ENCODE peak calls at places on chromosomes 5 and 9, in ten cellular contexts. Z is SK-N-SH; L is fibroblast of the aortic adventitia; D is naive thymus-derived CD4-positive, alpha-beta T cell; P is IMR-90; B is endodermal cell; A is cardiac fibroblast; W is psoas muscle; I is effector memory CD4-positive, alpha-beta T cell; E is ascending aorta. T is an unnamed sample.

GRCh38 chr9:128215491-128216404 is 12.6 kb downstream of the DNM1 start:
- DNase-seq in Z (peak; percentile 60), L (peak; percentile 79), D (no peak), P (peak; percentile 84), B (no peak), A (peak; percentile 70), W (peak; percentile 58), I (no peak), E (no peak), T (peak; percentile 83)

GRCh38 chr9:33787839-33788238 is 7.5 kb upstream of the PRSS3 start:
- DNase-seq in Z (no peak), L (peak; percentile 46), D (no peak), P (no peak), B (no peak), A (no peak), W (peak; percentile 44), I (no peak), E (no peak), T (no peak)

GRCh38 chr9:135068776-135069415 is 18.6 kb upstream of the OLFM1 start:
- DNase-seq in Z (no peak), L (no peak), D (no peak), P (no peak), B (peak; percentile 29), A (no peak), W (no peak), I (no peak), E (no peak), T (no peak)

GRCh38 chr5:107294151-107294550 is 376.6 kb downstream of the EFNA5 start:
- DNase-seq in Z (no peak), L (no peak), D (no peak), P (no peak), B (no peak), A (no peak), W (no peak), I (no peak), E (no peak), T (no peak)

GRCh38 chr5:124745367-124746251 is 830 bp downstream of the ZNF608 start:
- DNase-seq in Z (no peak), L (no peak), D (no peak), P (peak; percentile 51), B (no peak), A (peak; percentile 64), W (no peak), I (no peak), E (no peak), T (no peak)

GRCh38 chr5:124494540-124495116 is 251.8 kb downstream of the ZNF608 start:
- DNase-seq in Z (no peak), L (no peak), D (no peak), P (peak; percentile 25), B (no peak), A (no peak), W (no peak), I (no peak), E (no peak), T (no peak)

GRCh38 chr5:107483196-107483595 is 187.5 kb downstream of the EFNA5 start:
- DNase-seq in Z (no peak), L (no peak), D (no peak), P (no peak), B (no peak), A (no peak), W (no peak), I (no peak), E (no peak), T (no peak)

GRCh38 chr9:108759399-108759798 is 96.4 kb downstream of the ACTL7B start:
- DNase-seq in Z (no peak), L (no peak), D (no peak), P (no peak), B (no peak), A (no peak), W (no peak), I (no peak), E (no peak), T (no peak)

GRCh38 chr9:21970800-21971620 is 23.2 kb downstream of the CDKN2A start:
- DNase-seq in Z (no peak), L (no peak), D (no peak), P (no peak), B (peak; percentile 76), A (no peak), W (no peak), I (no peak), E (no peak), T (no peak)

GRCh38 chr9:21970001-21970799 is 24.0 kb downstream of the CDKN2A start:
- DNase-seq in Z (no peak), L (no peak), D (no peak), P (no peak), B (no peak), A (no peak), W (no peak), I (no peak), E (no peak), T (no peak)

GRCh38 chr9:21974542-21975409 is 19.4 kb downstream of the CDKN2A start:
- DNase-seq in Z (peak; percentile 79), L (no peak), D (no peak), P (peak; percentile 57), B (peak; percentile 90), A (peak; percentile 62), W (peak; percentile 25), I (no peak), E (no peak), T (peak; percentile 47)

GRCh38 chr9:21974230-21974541 is 20.0 kb downstream of the CDKN2A start:
- DNase-seq in Z (no peak), L (no peak), D (no peak), P (no peak), B (no peak), A (no peak), W (no peak), I (no peak), E (no peak), T (no peak)

GRCh38 chr9:21972361-21972760 is 21.8 kb downstream of the CDKN2A start:
- DNase-seq in Z (no peak), L (no peak), D (no peak), P (no peak), B (no peak), A (no peak), W (no peak), I (no peak), E (no peak), T (no peak)
- H3K4me3 ChIP-seq in Z (no peak overlapping the region), L (no peak overlapping the region), D (no peak overlapping the region), P (no peak overlapping the region), B (no peak overlapping the region), A (no peak overlapping the region), W (no peak overlapping the region), I (no peak overlapping the region), E (no peak overlapping the region), T (no peak overlapping the region)

DNA sequence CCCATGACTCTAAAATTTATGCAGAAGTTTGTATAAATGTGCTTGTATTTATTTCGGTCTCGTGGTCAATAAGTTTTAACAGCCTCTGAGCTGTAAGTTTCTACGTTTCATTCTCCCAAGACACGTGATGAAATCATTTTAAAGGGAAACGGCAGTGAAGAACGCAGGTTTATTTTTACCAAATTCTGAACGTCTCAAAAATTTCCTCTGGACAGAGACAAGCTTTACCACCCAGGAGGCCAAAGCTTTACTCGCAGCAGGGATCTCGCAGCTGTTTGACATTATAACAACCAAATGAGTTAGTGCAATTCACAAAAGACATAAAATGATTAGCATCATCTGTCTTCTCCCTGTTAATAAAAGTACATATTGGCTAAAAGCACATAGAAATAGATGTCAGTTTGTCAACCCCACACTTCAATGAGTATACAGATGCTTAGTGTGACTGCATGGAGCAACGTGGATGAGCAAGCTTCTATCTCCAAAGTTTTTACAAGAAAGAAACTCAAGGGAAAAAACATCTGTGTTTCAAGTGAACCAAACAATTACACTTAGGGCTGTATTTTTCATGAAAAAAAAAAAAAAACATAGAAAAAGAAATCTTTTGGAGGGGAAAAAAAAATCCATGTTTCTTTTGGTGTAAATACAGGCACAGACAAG is 2.5 kb downstream of the SEMA5A start:
- DNase-seq in Z (no peak), L (peak; percentile 37), D (no peak), P (peak; percentile 36), B (no peak), A (peak; percentile 35), W (no peak), I (no peak), E (no peak), T (peak; percentile 21)
- H3K4me3 ChIP-seq in Z (peak overlapping the region; percentile 68), L (peak overlapping the region; percentile 90), D (no peak overlapping the region), P (peak overlapping the region; percentile 3), B (peak overlapping the region; percentile 100), A (no peak overlapping the region), W (no peak overlapping the region), I (no peak overlapping the region), E (no peak overlapping the region), T (peak overlapping the region; percentile 95)

DNA sequence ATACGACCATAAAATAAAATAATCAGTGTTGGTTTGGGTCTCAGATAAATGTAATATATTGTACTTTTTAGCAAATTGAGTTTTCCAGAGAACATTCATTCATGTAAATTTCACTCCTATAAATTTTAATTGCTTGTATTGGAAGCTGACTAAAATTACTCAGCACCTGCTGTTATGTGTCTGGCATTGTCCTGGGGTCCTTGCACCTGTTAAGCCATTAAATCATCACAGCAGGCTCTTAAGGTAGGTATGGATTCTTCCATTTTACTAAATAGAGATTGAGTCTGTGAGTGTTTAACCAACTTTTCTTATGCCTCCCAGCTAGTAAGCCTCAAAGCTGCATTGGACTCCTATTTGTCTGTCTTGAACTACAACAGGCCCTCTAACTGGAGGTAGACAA is 78.8 kb downstream of the PARP8 start:
- DNase-seq in Z (no peak), L (no peak), D (no peak), P (no peak), B (no peak), A (no peak), W (no peak), I (no peak), E (no peak), T (no peak)
- H3K4me3 ChIP-seq in Z (peak overlapping the region; percentile 46), L (peak overlapping the region; percentile 55), D (peak overlapping the region; percentile 43), P (no peak overlapping the region), B (no peak overlapping the region), A (no peak overlapping the region), W (peak overlapping the region; percentile 40), I (peak overlapping the region; percentile 55), E (peak overlapping the region; percentile 36), T (peak overlapping the region; percentile 36)

GRCh38 chr5:17216974-17217325 is 481 bp upstream of the BASP1 start:
- DNase-seq in Z (no peak), L (peak; percentile 68), D (no peak), P (peak; percentile 51), B (peak; percentile 86), A (peak; percentile 61), W (no peak), I (no peak), E (no peak), T (peak; percentile 56)
- H3K4me3 ChIP-seq in Z (peak overlapping the region; percentile 57), L (peak overlapping the region; percentile 65), D (no peak overlapping the region), P (peak overlapping the region; percentile 49), B (peak overlapping the region; percentile 79), A (peak overlapping the region; percentile 35), W (peak overlapping the region; percentile 29), I (no peak overlapping the region), E (peak overlapping the region; percentile 73), T (peak overlapping the region; percentile 95)

T was measured in AG10803.